ENCODE peak calls at places on chromosomes 16 and 17, in seven cellular contexts. N, I, C, U, S, P and X are unnamed samples.

GRCh38 chr16:19307587-19308241 is 22.2 kb downstream of the CLEC19A start:
- DNase-seq in N (no peak), I (peak; percentile 16), C (no peak), U (no peak), S (peak; percentile 27), P (no peak), X (no peak)

GRCh38 chr16:27787661-27788060 is 237.7 kb downstream of the KATNIP start:
- DNase-seq in N (no peak), I (no peak), C (no peak), U (no peak), S (no peak), P (no peak), X (no peak)

GRCh38 chr17:81523139-81524062 is 4.8 kb upstream of the FSCN2 start:
- DNase-seq in N (no peak), I (no peak), C (no peak), U (peak; percentile 51), S (peak; percentile 57), P (no peak), X (no peak)

GRCh38 chr17:12637015-12637414 is 28.7 kb upstream of the MYOCD start:
- DNase-seq in N (no peak), I (no peak), C (no peak), U (peak; percentile 99), S (no peak), P (no peak), X (no peak)

GRCh38 chr17:79987187-79987889 is 48.3 kb downstream of the TBC1D16 start:
- DNase-seq in N (peak; percentile 32), I (no peak), C (no peak), U (peak; percentile 30), S (no peak), P (no peak), X (no peak)

GRCh38 chr17:68512967-68513474 is 791 bp downstream of the PRKAR1A start:
- DNase-seq in N (no peak), I (peak; percentile 18), C (no peak), U (peak; percentile 60), S (peak; percentile 59), P (peak; percentile 35), X (no peak)

GRCh38 chr16:9159839-9160550 is 68.6 kb downstream of the HAPSTR1 start:
- DNase-seq in N (peak; percentile 70), I (peak; percentile 64), C (peak; percentile 12), U (peak; percentile 75), S (peak; percentile 58), P (peak; percentile 30), X (no peak)

GRCh38 chr16:30394603-30395154 is 541 bp upstream of the ZNF48 start:
- DNase-seq in N (no peak), I (no peak), C (no peak), U (peak; percentile 33), S (no peak), P (no peak), X (no peak)

GRCh38 chr17:31528291-31528874 is 136.9 kb downstream of the RAB11FIP4 start:
- DNase-seq in N (no peak), I (no peak), C (no peak), U (no peak), S (no peak), P (no peak), X (no peak)

GRCh38 chr16:81774348-81774747 is 4.7 kb upstream of the PLCG2 start:
- DNase-seq in N (no peak), I (no peak), C (peak; percentile 72), U (no peak), S (no peak), P (no peak), X (no peak)